ENCODE peak calls at places on chromosomes 11 and 22, in seven cellular contexts. J is anterior cingulate cortex, V is posterior vena cava, E is fibroblast of lung, T is NCI-H1930, R is NCI-H1092 treated with DMSO at 0.1 percent for 48 hours, Y is choroid plexus epithelial cell. N is an unnamed sample.

GRCh38 chr11:28619870-28620540 is 511.8 kb downstream of the METTL15 start:
- DNase-seq in R (no peak), T (no peak), E (peak; percentile 81), Y (peak; percentile 67), J (no peak), V (no peak), N (no peak)

GRCh38 chr11:9639985-9640384 is 23.9 kb upstream of the SWAP70 start:
- DNase-seq in V (no peak), E (no peak), R (no peak), Y (peak; percentile 13), T (no peak), J (no peak), N (no peak)

GRCh38 chr11:69641681-69642548 is 959 bp downstream of the CCND1 start:
- DNase-seq in Y (peak; percentile 41), J (no peak), E (no peak), V (peak; percentile 78), R (no peak), T (no peak), N (no peak)

GRCh38 chr11:69114811-69115523 is 40.8 kb upstream of the SMIM38 start:
- DNase-seq in T (no peak), V (no peak), E (no peak), J (no peak), Y (no peak), R (no peak), N (no peak)

GRCh38 chr11:47616726-47617416 is 22.7 kb upstream of the C1QTNF4 start:
- DNase-seq in E (peak; percentile 65), V (no peak), J (no peak), Y (peak; percentile 94), R (peak; percentile 37), T (peak; percentile 55), N (peak; percentile 83)

GRCh38 chr11:73141309-73142127 is 600 bp downstream of the FCHSD2 start:
- DNase-seq in V (peak; percentile 93), R (peak; percentile 78), Y (peak; percentile 78), J (peak; percentile 69), T (peak; percentile 68), E (peak; percentile 77), N (peak; percentile 81)

GRCh38 chr11:32312865-32313403 is 122.4 kb downstream of the WT1 start:
- DNase-seq in J (no peak), E (peak; percentile 50), Y (peak; percentile 76), V (no peak), T (peak; percentile 35), R (no peak), N (peak; percentile 84)

GRCh38 chr11:117915219-117915618 is 14.0 kb downstream of the TMPRSS13 start:
- DNase-seq in E (no peak), J (no peak), Y (no peak), T (no peak), V (no peak), R (no peak), N (no peak)

GRCh38 chr11:131240421-131240820 is 130.0 kb upstream of the NTM start:
- DNase-seq in V (no peak), E (peak; percentile 29), J (no peak), T (no peak), Y (no peak), R (no peak), N (no peak)

GRCh38 chr22:28792491-28793383 is 7.6 kb downstream of the XBP1 start:
- DNase-seq in V (no peak), Y (no peak), E (no peak), R (no peak), T (no peak), J (no peak), N (no peak)

GRCh38 chr22:19832476-19833108 is 22.1 kb downstream of the GNB1L start:
- DNase-seq in V (no peak), E (no peak), R (no peak), T (no peak), Y (no peak), J (no peak), N (peak; percentile 12)

GRCh38 chr11:111911563-111912401 is at the start of gene CRYAB:
- DNase-seq in V (peak; percentile 95), E (peak; percentile 84), T (no peak), Y (peak; percentile 69), R (no peak), J (peak; percentile 89), N (peak; percentile 90)

GRCh38 chr22:16818538-16818937 is 6.7 kb downstream of the XKR3 start:
- DNase-seq in Y (no peak), T (no peak), E (no peak), J (no peak), V (no peak), R (no peak), N (no peak)

GRCh38 chr11:35763772-35764171 is 101.2 kb downstream of the TRIM44 start:
- DNase-seq in V (no peak), Y (no peak), R (no peak), T (no peak), J (no peak), E (no peak), N (no peak)

GRCh38 chr11:117734596-117734995 is 62.4 kb downstream of the DSCAML1 start:
- DNase-seq in J (peak; percentile 34), R (peak; percentile 81), T (no peak), V (no peak), Y (no peak), E (no peak), N (no peak)

GRCh38 chr22:37254206-37254866 is 10.3 kb upstream of the RAC2 start:
- DNase-seq in V (peak; percentile 2), R (no peak), J (no peak), Y (peak; percentile 85), T (no peak), E (peak; percentile 83), N (no peak)

GRCh38 chr11:11513438-11513837 is 108.4 kb downstream of the GALNT18 start:
- DNase-seq in Y (no peak), R (no peak), E (no peak), J (no peak), T (no peak), V (no peak), N (no peak)

GRCh38 chr11:132674161-132674560 is 858.1 kb downstream of the OPCML start:
- DNase-seq in Y (no peak), V (no peak), E (no peak), J (no peak), T (no peak), R (peak; percentile 36), N (no peak)

GRCh38 chr11:81987829-81988472 is 745.7 kb downstream of the FAM181B start:
- DNase-seq in J (no peak), R (no peak), Y (peak; percentile 90), V (peak; percentile 79), E (peak; percentile 35), T (no peak), N (no peak)

GRCh38 chr11:134312807-134313206 is 19.0 kb upstream of the GLB1L2 start:
- DNase-seq in E (no peak), Y (no peak), V (no peak), T (no peak), R (no peak), J (no peak), N (no peak)

GRCh38 chr22:45208993-45209838 is 31.5 kb downstream of the KIAA0930 start:
- DNase-seq in T (no peak), E (peak; percentile 86), J (peak; percentile 94), R (no peak), Y (peak; percentile 89), V (peak; percentile 90), N (peak; percentile 76)

GRCh38 chr11:67256477-67256876 is 9.8 kb upstream of the GRK2 start:
- DNase-seq in Y (no peak), E (no peak), T (no peak), V (no peak), J (no peak), R (no peak), N (no peak)

GRCh38 chr22:22201185-22201924 is 43.2 kb upstream of the VPREB1 start:
- DNase-seq in R (peak; percentile 57), Y (peak; percentile 71), T (peak; percentile 19), J (no peak), E (no peak), V (peak; percentile 70), N (no peak)